ENCODE peak calls at places on chromosomes 11 and 22, in ten cellular contexts. S is CD4-positive, alpha-beta T cell; L is T-helper 9 cell; U is coronary artery; Q is HL-60; W is MV-4-11; F is kidney glomerular epithelial cell; A is activated CD4-positive, alpha-beta T cell treated with anti-CD3 and anti-CD28 coated beads, Interleukin-2, amount 50 U/mL, for 48 hours; H is fibroblast of pulmonary artery; D is AG09319. I is an unnamed sample.

GRCh38 chr11:69089258-69089657 is 40.5 kb downstream of the TPCN2 start:
- DNase-seq in D (peak; percentile 31), U (no peak), F (peak; percentile 36), Q (peak; percentile 20), H (peak; percentile 65), A (no peak), W (peak; percentile 77), S (no peak), L (no peak), I (peak; percentile 97)

GRCh38 chr11:74478877-74479276 is 11.5 kb upstream of the KCNE3 start:
- DNase-seq in A (no peak), H (no peak), D (no peak), S (no peak), F (no peak), U (no peak), Q (no peak), L (no peak), W (no peak), I (no peak)

GRCh38 chr22:23289851-23290724 is 109.8 kb downstream of the BCR start:
- DNase-seq in L (peak; percentile 58), S (peak; percentile 40), W (peak; percentile 48), A (peak; percentile 66), H (peak; percentile 61), U (no peak), F (peak; percentile 7), D (no peak), Q (peak; percentile 24), I (peak; percentile 73)

GRCh38 chr22:27580311-27580897 is 221.2 kb downstream of the MN1 start:
- DNase-seq in W (peak; percentile 42), A (no peak), Q (no peak), L (no peak), H (no peak), F (no peak), D (no peak), U (no peak), S (no peak), I (no peak)

GRCh38 chr22:24521791-24522245 is 26.7 kb downstream of the UPB1 start:
- DNase-seq in A (peak; percentile 38), D (no peak), F (peak; percentile 82), H (peak; percentile 71), S (no peak), Q (no peak), W (peak; percentile 32), L (no peak), U (no peak), I (peak; percentile 84)

GRCh38 chr11:27902981-27903624 is 202.8 kb upstream of the BDNF start:
- DNase-seq in H (peak; percentile 18), F (peak; percentile 87), S (no peak), A (no peak), L (no peak), Q (no peak), W (no peak), D (no peak), U (no peak), I (no peak)

GRCh38 chr22:31753634-31754471 is at the start of gene DEPDC5:
- DNase-seq in W (peak; percentile 95), S (peak; percentile 91), D (peak; percentile 71), A (peak; percentile 95), F (peak; percentile 87), Q (peak; percentile 93), U (peak; percentile 96), H (peak; percentile 91), L (peak; percentile 95), I (peak; percentile 98)

GRCh38 chr11:130413383-130414106 is 14.9 kb downstream of the ADAMTS8 start:
- DNase-seq in S (no peak), W (no peak), Q (no peak), D (peak; percentile 58), L (no peak), U (no peak), A (no peak), H (peak; percentile 56), F (peak; percentile 93), I (no peak)

GRCh38 chr22:17647452-17647851 is 8.9 kb downstream of the BCL2L13 start:
- DNase-seq in S (no peak), L (no peak), Q (no peak), H (no peak), W (no peak), U (no peak), F (no peak), A (no peak), D (no peak), I (no peak)

GRCh38 chr11:115530752-115531151 is 26.5 kb upstream of the CADM1 start:
- DNase-seq in F (no peak), A (no peak), Q (no peak), W (peak; percentile 52), D (no peak), L (no peak), H (no peak), U (no peak), S (no peak), I (peak; percentile 55)

GRCh38 chr11:32140121-32140520 is 49.2 kb downstream of the RCN1 start:
- DNase-seq in Q (no peak), D (no peak), H (no peak), L (no peak), A (no peak), W (no peak), F (no peak), S (no peak), U (no peak), I (no peak)

GRCh38 chr11:61771995-61772455 is 19.6 kb downstream of the MYRF start:
- DNase-seq in F (no peak), D (no peak), W (no peak), H (no peak), A (no peak), U (no peak), L (no peak), Q (no peak), S (no peak), I (no peak)

GRCh38 chr11:17927643-17928343 is 85.1 kb downstream of the SERGEF start:
- DNase-seq in S (no peak), Q (no peak), F (no peak), L (no peak), H (peak; percentile 62), D (peak; percentile 89), A (no peak), W (no peak), U (no peak), I (no peak)

GRCh38 chr11:82732734-82733443 is 775 bp downstream of the FAM181B start:
- DNase-seq in U (no peak), S (no peak), A (peak; percentile 9), W (no peak), F (no peak), Q (no peak), L (no peak), H (no peak), D (no peak), I (no peak)

GRCh38 chr11:78991681-78992080 is 417.0 kb upstream of the NARS2 start:
- DNase-seq in L (no peak), U (no peak), H (no peak), Q (no peak), F (no peak), S (no peak), A (no peak), W (no peak), D (no peak), I (no peak)

GRCh38 chr11:62610814-62611704 is 1.5 kb downstream of the EML3 start:
- DNase-seq in S (no peak), F (no peak), H (no peak), A (no peak), Q (no peak), U (no peak), D (no peak), W (no peak), L (no peak), I (no peak)

I was measured in OCI-M1.